ENCODE peak calls at places on chromosomes 16 and 17, in five cellular contexts. One of them, this sample, is unnamed.
A peak's percentile ranks its signal among the peaks of the same experiment; 100 is the strongest.

GRCh38 chr17:7070712-7071111 is 9.3 kb downstream of the CLEC10A start:
- DNase-seq in Caco-2: no peak
- DNase-seq in lower leg skin: no peak
- DNase-seq in cardiac fibroblast: no peak
- DNase-seq in HFF-Myc: no peak
- DNase-seq in this sample: no peak

GRCh38 chr17:76076100-76076764 is 1.7 kb downstream of the GALR2 start:
- DNase-seq in Caco-2: no peak
- DNase-seq in lower leg skin: no peak
- DNase-seq in cardiac fibroblast: no peak
- DNase-seq in HFF-Myc: no peak
- DNase-seq in this sample: no peak

GRCh38 chr16:4897328-4897727 is 39.6 kb downstream of the PPL start:
- DNase-seq in Caco-2: no peak
- DNase-seq in lower leg skin: no peak
- DNase-seq in cardiac fibroblast: no peak
- DNase-seq in HFF-Myc: no peak
- DNase-seq in this sample: no peak

GRCh38 chr17:66686601-66687000 is 148.3 kb upstream of the CACNG5 start:
- DNase-seq in Caco-2: no peak
- DNase-seq in lower leg skin: no peak
- DNase-seq in cardiac fibroblast: no peak
- DNase-seq in HFF-Myc: no peak
- DNase-seq in this sample: no peak

GRCh38 chr17:3038941-3039340 is 24.5 kb downstream of the OR1D5 start:
- DNase-seq in Caco-2: no peak
- DNase-seq in lower leg skin: no peak
- DNase-seq in cardiac fibroblast: no peak
- DNase-seq in HFF-Myc: no peak
- DNase-seq in this sample: no peak

GRCh38 chr17:28744802-28745051 is 916 bp downstream of the TRAF4 start:
- DNase-seq in Caco-2: no peak
- DNase-seq in lower leg skin: no peak
- DNase-seq in cardiac fibroblast: peak; percentile 30
- DNase-seq in HFF-Myc: no peak
- DNase-seq in this sample: no peak

GRCh38 chr17:7651097-7651958 is 602 bp downstream of the ATP1B2 start:
- DNase-seq in Caco-2: no peak
- DNase-seq in lower leg skin: no peak
- DNase-seq in cardiac fibroblast: no peak
- DNase-seq in HFF-Myc: no peak
- DNase-seq in this sample: no peak

GRCh38 chr16:79008869-79009179 is 591.7 kb downstream of the MAF start:
- DNase-seq in Caco-2: no peak
- DNase-seq in lower leg skin: no peak
- DNase-seq in cardiac fibroblast: no peak
- DNase-seq in HFF-Myc: no peak
- DNase-seq in this sample: no peak

GRCh38 chr17:55547027-55547670 is 35.9 kb upstream of the SMIM36 start:
- DNase-seq in Caco-2: no peak
- DNase-seq in lower leg skin: no peak
- DNase-seq in cardiac fibroblast: no peak
- DNase-seq in HFF-Myc: no peak
- DNase-seq in this sample: no peak

GRCh38 chr17:70365098-70365583 is 195.8 kb downstream of the KCNJ2 start:
- DNase-seq in Caco-2: no peak
- DNase-seq in lower leg skin: no peak
- DNase-seq in cardiac fibroblast: peak; percentile 58
- DNase-seq in HFF-Myc: no peak
- DNase-seq in this sample: no peak

GRCh38 chr17:35684046-35684802 is 47.2 kb upstream of the RASL10B start:
- DNase-seq in Caco-2: no peak
- DNase-seq in lower leg skin: no peak
- DNase-seq in cardiac fibroblast: peak; percentile 58
- DNase-seq in HFF-Myc: peak; percentile 2
- DNase-seq in this sample: peak; percentile 45

GRCh38 chr16:5354645-5355044 is 257.1 kb upstream of the EEF2KMT start:
- DNase-seq in Caco-2: no peak
- DNase-seq in lower leg skin: no peak
- DNase-seq in cardiac fibroblast: no peak
- DNase-seq in HFF-Myc: no peak
- DNase-seq in this sample: no peak

GRCh38 chr17:76686538-76687277 is 24.1 kb downstream of the MXRA7 start:
- DNase-seq in Caco-2: peak; percentile 64
- DNase-seq in lower leg skin: no peak
- DNase-seq in cardiac fibroblast: no peak
- DNase-seq in HFF-Myc: no peak
- DNase-seq in this sample: no peak

GRCh38 chr17:78862073-78863023 is 21.7 kb upstream of the USP36 start:
- DNase-seq in Caco-2: no peak
- DNase-seq in lower leg skin: peak; percentile 92
- DNase-seq in cardiac fibroblast: peak; percentile 97
- DNase-seq in HFF-Myc: peak; percentile 95
- DNase-seq in this sample: peak; percentile 90

DNA sequence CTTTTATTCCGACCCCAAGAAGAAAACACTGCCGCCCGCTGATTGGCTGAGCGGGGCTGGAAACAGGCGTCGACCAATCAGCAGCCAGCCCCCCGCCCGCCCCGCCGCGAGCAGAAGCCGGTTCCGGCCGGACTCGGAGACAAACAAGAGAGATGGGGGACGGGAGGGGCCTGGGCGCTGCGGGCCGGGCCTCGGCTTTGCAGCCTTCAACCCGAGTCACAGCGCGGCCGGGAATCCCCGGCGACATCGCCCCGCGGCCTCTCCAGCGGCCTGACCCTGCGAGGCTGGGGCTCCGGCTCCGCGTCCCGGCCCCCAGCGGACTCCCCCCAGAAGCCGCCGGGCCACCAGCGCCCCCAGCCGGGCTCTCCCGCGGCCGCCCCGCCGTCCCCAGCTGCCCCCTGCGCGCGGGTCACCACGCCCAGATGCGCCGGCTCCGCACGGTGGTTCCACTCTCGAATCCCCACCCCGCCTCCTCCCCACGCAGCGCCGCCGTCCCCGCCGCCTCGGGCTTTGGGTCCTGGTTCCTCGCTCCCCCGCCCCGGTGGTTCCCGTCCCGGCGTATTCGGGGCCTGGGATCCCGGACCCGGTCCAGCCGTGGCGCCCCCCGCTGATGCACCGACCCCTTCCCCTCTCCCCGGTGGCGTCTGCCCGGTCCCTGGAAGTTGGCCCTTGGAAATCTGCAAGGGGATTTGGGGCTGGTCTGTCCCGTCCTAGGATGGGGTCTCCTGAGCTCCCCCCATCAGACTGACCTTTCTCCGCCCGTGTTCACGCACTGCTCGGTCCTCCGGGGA is 417 bp upstream of the SLC43A2 start:
- DNase-seq in Caco-2: peak; percentile 99
- DNase-seq in lower leg skin: peak; percentile 94
- DNase-seq in cardiac fibroblast: peak; percentile 94
- DNase-seq in HFF-Myc: peak; percentile 62
- DNase-seq in this sample: peak; percentile 69
- TF ChIP-seq CTCF in Caco-2: peak; percentile 38
- TF ChIP-seq CTCF in lower leg skin: no peak
- TF ChIP-seq CTCF in cardiac fibroblast: no peak
- TF ChIP-seq CTCF in HFF-Myc: peak; percentile 10
- TF ChIP-seq CTCF in this sample: peak; percentile 23

GRCh38 chr17:32847977-32848376 is 28.9 kb downstream of the MYO1D start:
- DNase-seq in Caco-2: no peak
- DNase-seq in lower leg skin: no peak
- DNase-seq in cardiac fibroblast: no peak
- DNase-seq in HFF-Myc: no peak
- DNase-seq in this sample: no peak
- H3K4me3 ChIP-seq in Caco-2: no peak overlapping the region
- H3K4me3 ChIP-seq in lower leg skin: no peak overlapping the region
- H3K4me3 ChIP-seq in cardiac fibroblast: no peak overlapping the region
- H3K4me3 ChIP-seq in HFF-Myc: no peak overlapping the region
- H3K4me3 ChIP-seq in this sample: no peak overlapping the region

GRCh38 chr17:17144061-17144460 is 62.1 kb downstream of the PLD6 start:
- DNase-seq in Caco-2: no peak
- DNase-seq in lower leg skin: no peak
- DNase-seq in cardiac fibroblast: no peak
- DNase-seq in HFF-Myc: no peak
- DNase-seq in this sample: no peak

GRCh38 chr17:17149520-17150449 is 56.3 kb downstream of the PLD6 start:
- DNase-seq in Caco-2: no peak
- DNase-seq in lower leg skin: no peak
- DNase-seq in cardiac fibroblast: no peak
- DNase-seq in HFF-Myc: no peak
- DNase-seq in this sample: no peak

GRCh38 chr17:17144916-17145665 is 61.0 kb downstream of the PLD6 start:
- DNase-seq in Caco-2: no peak
- DNase-seq in lower leg skin: no peak
- DNase-seq in cardiac fibroblast: no peak
- DNase-seq in HFF-Myc: no peak
- DNase-seq in this sample: no peak

GRCh38 chr17:17147821-17148220 is 58.3 kb downstream of the PLD6 start:
- DNase-seq in Caco-2: no peak
- DNase-seq in lower leg skin: no peak
- DNase-seq in cardiac fibroblast: no peak
- DNase-seq in HFF-Myc: peak; percentile 31
- DNase-seq in this sample: no peak

GRCh38 chr17:17146791-17147406 is 59.2 kb downstream of the PLD6 start:
- DNase-seq in Caco-2: peak; percentile 57
- DNase-seq in lower leg skin: no peak
- DNase-seq in cardiac fibroblast: no peak
- DNase-seq in HFF-Myc: no peak
- DNase-seq in this sample: no peak
- TF ChIP-seq CTCF in Caco-2: peak; percentile 61
- TF ChIP-seq CTCF in lower leg skin: no peak
- TF ChIP-seq CTCF in cardiac fibroblast: peak; percentile 13
- TF ChIP-seq CTCF in HFF-Myc: peak; percentile 26
- TF ChIP-seq CTCF in this sample: peak; percentile 33

DNA sequence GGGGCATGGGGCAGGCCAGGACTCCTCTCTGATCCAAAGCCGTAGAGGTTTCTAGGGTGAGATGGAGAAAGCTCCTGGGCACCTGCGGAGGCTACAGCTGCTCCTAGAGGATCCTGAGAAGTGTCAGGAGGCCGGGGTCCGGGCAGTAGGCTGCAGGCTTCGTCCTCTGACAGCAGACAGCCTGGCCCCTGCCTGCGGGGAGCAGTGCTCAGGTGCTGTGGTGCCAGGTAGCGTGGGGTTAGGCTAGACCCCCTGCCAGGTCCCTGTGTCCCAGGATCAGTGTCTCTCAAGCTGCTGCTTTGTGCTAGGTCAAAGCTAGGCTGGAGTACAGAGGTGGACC is 1.5 kb upstream of the MRPS34 start:
- DNase-seq in Caco-2: no peak
- DNase-seq in lower leg skin: no peak
- DNase-seq in cardiac fibroblast: no peak
- DNase-seq in HFF-Myc: no peak
- DNase-seq in this sample: no peak
- H3K4me3 ChIP-seq in Caco-2: peak overlapping the region; percentile 93
- H3K4me3 ChIP-seq in lower leg skin: no peak overlapping the region
- H3K4me3 ChIP-seq in cardiac fibroblast: peak overlapping the region; percentile 78
- H3K4me3 ChIP-seq in HFF-Myc: peak overlapping the region; percentile 91
- H3K4me3 ChIP-seq in this sample: peak overlapping the region; percentile 67

DNA sequence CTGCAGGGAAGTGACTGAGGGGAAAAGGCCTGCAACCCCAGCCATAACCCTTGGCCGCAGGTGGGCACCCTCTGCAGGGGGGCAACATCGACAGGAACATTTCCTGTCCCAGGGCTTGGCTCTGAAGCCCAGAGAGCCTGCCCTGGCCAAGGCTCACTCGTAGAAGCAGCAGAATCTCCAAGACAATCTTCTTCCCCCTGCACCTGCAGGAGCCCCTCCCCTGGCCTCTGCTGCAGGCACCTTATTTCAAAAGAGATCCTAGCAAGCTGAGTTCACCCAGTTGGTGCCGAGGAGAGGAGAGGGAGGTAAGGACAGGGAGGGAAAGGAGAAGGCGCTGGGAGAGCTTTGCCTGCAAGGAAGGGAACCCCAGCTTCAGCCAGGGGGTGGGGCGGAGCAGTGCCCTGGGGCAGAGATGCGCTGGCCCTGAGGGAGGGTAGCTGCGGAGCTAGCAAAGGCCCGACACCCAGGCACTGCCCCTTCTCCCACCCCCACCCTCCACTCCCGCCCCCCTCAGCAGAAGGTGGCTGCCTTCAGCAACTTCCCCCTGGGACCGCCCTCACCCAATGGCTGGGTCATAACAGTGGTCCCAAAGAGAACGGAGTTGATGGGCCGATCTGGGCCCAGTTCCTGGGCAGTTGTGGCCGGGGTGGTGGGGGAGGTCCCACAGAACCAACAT is 104.3 kb upstream of the TNRC6C start:
- DNase-seq in Caco-2: no peak
- DNase-seq in lower leg skin: no peak
- DNase-seq in cardiac fibroblast: no peak
- DNase-seq in HFF-Myc: no peak
- DNase-seq in this sample: no peak
- TF ChIP-seq CTCF in Caco-2: no peak
- TF ChIP-seq CTCF in lower leg skin: no peak
- TF ChIP-seq CTCF in cardiac fibroblast: no peak
- TF ChIP-seq CTCF in HFF-Myc: no peak
- TF ChIP-seq CTCF in this sample: no peak

GRCh38 chr17:4394208-4395110 is 28.0 kb upstream of the UBE2G1 start:
- DNase-seq in Caco-2: no peak
- DNase-seq in lower leg skin: no peak
- DNase-seq in cardiac fibroblast: no peak
- DNase-seq in HFF-Myc: no peak
- DNase-seq in this sample: no peak
- H3K4me3 ChIP-seq in Caco-2: no peak overlapping the region
- H3K4me3 ChIP-seq in lower leg skin: no peak overlapping the region
- H3K4me3 ChIP-seq in cardiac fibroblast: no peak overlapping the region
- H3K4me3 ChIP-seq in HFF-Myc: no peak overlapping the region
- H3K4me3 ChIP-seq in this sample: no peak overlapping the region